ENCODE peak calls at places on chromosomes 3 and 15, in nine cellular contexts. Q is WTC11, I is posterior vena cava, A is NCI-H774, J is hepatocyte, B is T-helper 9 cell, Z is nucleus accumbens, U is T-helper 17 cell, Y is left colon. S is an unnamed sample.

GRCh38 chr15:59543721-59544547 is 67.6 kb upstream of the GCNT3 start:
- DNase-seq in Q (no peak), I (no peak), A (no peak), J (no peak), B (no peak), Z (no peak), U (no peak), Y (peak; percentile 62), S (no peak)

GRCh38 chr15:81940467-81941451 is 105.1 kb downstream of the MEX3B start:
- DNase-seq in Q (no peak), I (no peak), A (no peak), J (no peak), B (no peak), Z (no peak), U (no peak), Y (no peak), S (peak; percentile 52)

GRCh38 chr3:45761831-45762230 is 34.5 kb downstream of the SLC6A20 start:
- DNase-seq in Q (no peak), I (no peak), A (no peak), J (no peak), B (no peak), Z (no peak), U (no peak), Y (no peak), S (no peak)

GRCh38 chr15:74261685-74262084 is 25.6 kb downstream of the CCDC33 start:
- DNase-seq in Q (no peak), I (no peak), A (no peak), J (no peak), B (no peak), Z (no peak), U (no peak), Y (no peak), S (no peak)

GRCh38 chr3:133376805-133377204 is 23.1 kb upstream of the BFSP2 start:
- DNase-seq in Q (peak; percentile 23), I (no peak), A (no peak), J (no peak), B (no peak), Z (no peak), U (no peak), Y (no peak), S (no peak)

GRCh38 chr3:132464066-132464465 is 46.8 kb downstream of the DNAJC13 start:
- DNase-seq in Q (no peak), I (no peak), A (no peak), J (no peak), B (no peak), Z (no peak), U (no peak), Y (no peak), S (no peak)

GRCh38 chr3:66450389-66451022 is 50.3 kb downstream of the LRIG1 start:
- DNase-seq in Q (no peak), I (no peak), A (no peak), J (no peak), B (no peak), Z (peak; percentile 40), U (no peak), Y (peak; percentile 61), S (peak; percentile 1)

GRCh38 chr3:64763980-64764379 is 76.2 kb upstream of the ADAMTS9 start:
- DNase-seq in Q (no peak), I (no peak), A (no peak), J (peak; percentile 34), B (no peak), Z (no peak), U (no peak), Y (no peak), S (no peak)

GRCh38 chr15:46413799-46414198 is 779.0 kb downstream of the SQOR start:
- DNase-seq in Q (no peak), I (no peak), A (no peak), J (no peak), B (no peak), Z (no peak), U (no peak), Y (no peak), S (no peak)

GRCh38 chr3:8445861-8446260 is 55.8 kb upstream of the LMCD1 start:
- DNase-seq in Q (no peak), I (no peak), A (no peak), J (peak; percentile 68), B (no peak), Z (no peak), U (no peak), Y (no peak), S (peak; percentile 90)

GRCh38 chr3:99925584-99925983 is 107.9 kb downstream of the CMSS1 start:
- DNase-seq in Q (no peak), I (no peak), A (peak; percentile 9), J (peak; percentile 51), B (no peak), Z (no peak), U (no peak), Y (peak; percentile 30), S (no peak)

GRCh38 chr15:89383635-89384604 is 49.3 kb upstream of the POLG start:
- DNase-seq in Q (no peak), I (no peak), A (peak; percentile 53), J (peak; percentile 95), B (no peak), Z (peak; percentile 21), U (no peak), Y (peak; percentile 53), S (no peak)

GRCh38 chr15:58840048-58840447 is 68.9 kb downstream of the MINDY2 start:
- DNase-seq in Q (no peak), I (no peak), A (no peak), J (no peak), B (no peak), Z (no peak), U (no peak), Y (no peak), S (no peak)